ENCODE peak calls at places on chromosomes 3 and 15, in six cellular contexts. I, W, J, T, L and G are unnamed samples.

GRCh38 chr3:185150561-185150960 is 2.3 kb downstream of the C3orf70 start:
- DNase-seq in I (no peak), W (no peak), J (no peak), T (no peak), L (no peak), G (no peak)

GRCh38 chr15:40914013-40914412 is 15.1 kb upstream of the DLL4 start:
- DNase-seq in I (no peak), W (no peak), J (no peak), T (no peak), L (no peak), G (no peak)

GRCh38 chr3:23112491-23112890 is 90.6 kb upstream of the UBE2E2 start:
- DNase-seq in I (no peak), W (no peak), J (no peak), T (no peak), L (no peak), G (no peak)

GRCh38 chr3:64185436-64185835 is 39.8 kb downstream of the PRICKLE2 start:
- DNase-seq in I (no peak), W (no peak), J (no peak), T (no peak), L (peak), G (no peak)

GRCh38 chr15:57375827-57376694 is at the start of gene CGNL1:
- DNase-seq in I (no peak), W (no peak), J (peak), T (peak), L (peak), G (no peak)

GRCh38 chr3:190384241-190384863 is 3.6 kb upstream of the CLDN16 start:
- DNase-seq in I (peak), W (no peak), J (no peak), T (peak), L (peak), G (no peak)

GRCh38 chr15:74992619-74993018 is 2.7 kb upstream of the SCAMP5 start:
- DNase-seq in I (no peak), W (no peak), J (no peak), T (no peak), L (no peak), G (no peak)

GRCh38 chr15:80709542-80709941 is 14.4 kb downstream of the ABHD17C start:
- DNase-seq in I (no peak), W (no peak), J (no peak), T (no peak), L (no peak), G (no peak)

GRCh38 chr3:52817221-52817620 is 13.3 kb downstream of the ITIH4 start:
- DNase-seq in I (no peak), W (no peak), J (no peak), T (no peak), L (no peak), G (no peak)

GRCh38 chr3:64863811-64864210 is 176.0 kb upstream of the ADAMTS9 start:
- DNase-seq in I (no peak), W (no peak), J (no peak), T (no peak), L (no peak), G (no peak)

GRCh38 chr15:100284701-100285100 is 57.1 kb downstream of the ADAMTS17 start:
- DNase-seq in I (no peak), W (no peak), J (no peak), T (no peak), L (peak), G (no peak)

GRCh38 chr3:57852896-57853295 is 96.8 kb downstream of the SLMAP start:
- DNase-seq in I (peak), W (no peak), J (no peak), T (no peak), L (peak), G (no peak)

GRCh38 chr3:37511357-37511970 is 337.1 kb upstream of the LRRFIP2 start:
- DNase-seq in I (no peak), W (no peak), J (no peak), T (no peak), L (no peak), G (no peak)

GRCh38 chr3:60095511-60095910 is 1045.7 kb upstream of the CFAP20DC start:
- DNase-seq in I (no peak), W (no peak), J (no peak), T (no peak), L (no peak), G (no peak)

GRCh38 chr3:78139166-78139565 is 1099.3 kb downstream of the ROBO2 start:
- DNase-seq in I (no peak), W (no peak), J (no peak), T (no peak), L (peak), G (no peak)

GRCh38 chr3:53046171-53047170 is 598 bp upstream of the SFMBT1 start:
- DNase-seq in I (peak), W (peak), J (peak), T (peak), L (peak), G (no peak)

GRCh38 chr15:49865925-49866757 is 245.3 kb downstream of the DTWD1 start:
- DNase-seq in I (no peak), W (no peak), J (no peak), T (no peak), L (no peak), G (no peak)

GRCh38 chr3:142040941-142041575 is 108.3 kb downstream of the TFDP2 start:
- DNase-seq in I (no peak), W (no peak), J (no peak), T (no peak), L (no peak), G (no peak)

GRCh38 chr15:60551147-60551780 is 72.3 kb upstream of the ICE2 start:
- DNase-seq in I (no peak), W (no peak), J (no peak), T (no peak), L (no peak), G (no peak)

GRCh38 chr15:52076889-52077781 is 35.4 kb downstream of the BCL2L10 start:
- DNase-seq in I (peak), W (no peak), J (no peak), T (no peak), L (peak), G (no peak)
- TF ChIP-seq CTCF in I (peak), W (no peak), J (no peak), T (no peak), L (peak), G (peak)

GRCh38 chr3:85800676-85801075 is 841.9 kb downstream of the CADM2 start:
- DNase-seq in I (no peak), W (no peak), J (peak), T (no peak), L (no peak), G (peak)

GRCh38 chr3:85796140-85796539 is 837.4 kb downstream of the CADM2 start:
- DNase-seq in I (no peak), W (no peak), J (no peak), T (no peak), L (no peak), G (no peak)

DNA sequence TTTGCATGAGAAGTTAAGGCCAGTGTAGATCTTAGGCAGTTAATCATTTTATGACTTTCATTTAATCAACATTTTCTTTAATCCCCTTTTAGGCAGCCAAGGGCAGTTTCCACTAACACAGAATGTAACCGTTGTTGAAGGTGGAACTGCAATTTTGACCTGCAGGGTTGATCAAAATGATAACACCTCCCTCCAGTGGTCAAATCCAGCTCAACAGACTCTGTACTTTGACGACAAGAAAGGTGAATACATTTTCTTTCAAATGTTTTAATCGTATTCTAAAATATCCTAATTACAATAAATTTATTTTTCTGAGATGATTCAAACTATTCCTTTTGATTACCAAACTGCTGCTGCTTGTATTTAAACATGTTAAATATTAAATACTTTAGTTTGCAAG is 843.2 kb downstream of the CADM2 start:
- DNase-seq in I (no peak), W (no peak), J (no peak), T (no peak), L (peak), G (no peak)
- TF ChIP-seq CTCF in I (no peak), W (no peak), J (peak), T (no peak), L (no peak), G (peak)

DNA sequence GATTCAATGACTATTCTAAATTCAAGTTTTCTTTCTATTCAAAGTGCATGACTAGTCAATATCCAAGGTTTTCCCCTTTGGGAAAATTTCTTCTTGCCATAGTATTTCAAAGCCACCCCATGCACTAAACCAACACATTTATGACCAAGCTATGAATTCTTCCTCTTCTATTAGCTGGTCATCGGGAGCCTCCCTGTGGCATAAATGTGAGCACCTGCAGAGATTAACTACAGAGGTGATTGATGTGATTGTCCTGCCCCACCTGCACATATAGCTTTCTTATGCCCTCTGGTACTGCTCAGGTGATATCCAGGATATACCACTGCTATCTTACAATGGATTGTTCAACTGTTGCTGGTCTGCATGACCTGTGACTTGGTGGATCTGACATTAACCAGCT is 694.9 kb downstream of the ZBBX start:
- DNase-seq in I (no peak), W (no peak), J (no peak), T (no peak), L (no peak), G (no peak)
- TF ChIP-seq CTCF in I (no peak), W (no peak), J (no peak), T (no peak), L (no peak), G (no peak)

DNA sequence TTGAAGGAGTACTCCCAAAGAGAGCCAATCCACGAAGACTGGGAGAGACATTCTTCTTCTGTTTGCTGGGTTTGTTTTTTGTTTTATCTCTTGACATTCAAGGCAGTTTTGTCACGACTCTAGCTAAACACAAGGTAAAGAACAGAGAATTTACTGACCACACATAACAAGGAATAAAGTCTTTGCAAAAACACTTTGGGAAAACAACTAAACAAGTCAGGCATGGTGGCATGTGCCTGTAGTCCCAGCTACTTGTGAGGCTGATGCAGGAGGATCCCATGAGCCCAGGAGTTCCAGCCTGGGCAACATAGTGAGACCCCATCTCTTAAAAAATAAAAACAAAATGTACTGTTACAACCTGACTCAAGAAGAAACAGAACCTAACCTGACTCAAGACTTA is 28.0 kb downstream of the TBC1D5 start:
- DNase-seq in I (no peak), W (no peak), J (no peak), T (no peak), L (no peak), G (no peak)
- TF ChIP-seq CTCF in I (no peak), W (no peak), J (no peak), T (no peak), L (no peak), G (no peak)